ENCODE peak calls at places on chromosome 1, in five cellular contexts. H is ovary, F is AG09309, Z is iris pigment epithelial cell, V is nucleus accumbens. G is an unnamed sample.

GRCh38 chr1:39105061-39105840 is 79.1 kb downstream of the NDUFS5 start:
- DNase-seq in H (peak; percentile 76), F (no peak), Z (peak; percentile 72), V (no peak), G (no peak)

GRCh38 chr1:205963352-205963751 is 20.1 kb upstream of the SLC26A9 start:
- DNase-seq in H (no peak), F (peak; percentile 62), Z (peak; percentile 88), V (no peak), G (no peak)

GRCh38 chr1:200674838-200675587 is 5.3 kb upstream of the DDX59 start:
- DNase-seq in H (no peak), F (no peak), Z (no peak), V (no peak), G (no peak)

GRCh38 chr1:103959565-103959964 is 209.9 kb downstream of the AMY1C start:
- DNase-seq in H (no peak), F (no peak), Z (no peak), V (no peak), G (no peak)

GRCh38 chr1:53729536-53730485 is 9.2 kb downstream of the GLIS1 start:
- DNase-seq in H (no peak), F (no peak), Z (peak; percentile 58), V (no peak), G (no peak)

GRCh38 chr1:168135116-168135981 is 1.4 kb downstream of the GPR161 start:
- DNase-seq in H (no peak), F (no peak), Z (peak; percentile 40), V (no peak), G (no peak)

GRCh38 chr1:97920832-97921571 is at the start of gene DPYD:
- DNase-seq in H (peak; percentile 78), F (peak; percentile 51), Z (peak; percentile 91), V (peak; percentile 50), G (peak; percentile 91)

GRCh38 chr1:218665216-218665615 is 320.1 kb downstream of the TGFB2 start:
- DNase-seq in H (peak; percentile 41), F (peak; percentile 43), Z (peak; percentile 91), V (no peak), G (peak; percentile 63)

GRCh38 chr1:215156232-215156631 is 73.7 kb downstream of the KCNK2 start:
- DNase-seq in H (no peak), F (no peak), Z (peak; percentile 55), V (no peak), G (no peak)

GRCh38 chr1:182035097-182035770 is 26.3 kb downstream of the ZNF648 start:
- DNase-seq in H (no peak), F (no peak), Z (no peak), V (no peak), G (no peak)

GRCh38 chr1:30706528-30706927 is 16.9 kb downstream of the MATN1 start:
- DNase-seq in H (no peak), F (no peak), Z (peak; percentile 39), V (no peak), G (no peak)

GRCh38 chr1:22699629-22700028 is 11.0 kb upstream of the EPHB2 start:
- DNase-seq in H (no peak), F (no peak), Z (no peak), V (no peak), G (no peak)

GRCh38 chr1:115714572-115715141 is 53.9 kb downstream of the CASQ2 start:
- DNase-seq in H (no peak), F (no peak), Z (no peak), V (no peak), G (no peak)

GRCh38 chr1:245155186-245156040 is 628 bp downstream of the KIF26B start:
- DNase-seq in H (no peak), F (no peak), Z (peak; percentile 34), V (no peak), G (no peak)

GRCh38 chr1:244839656-244840055 is 4.2 kb downstream of the COX20 start:
- DNase-seq in H (no peak), F (no peak), Z (no peak), V (no peak), G (no peak)

GRCh38 chr1:89608627-89609338 is 24.1 kb upstream of the LRRC8C start:
- DNase-seq in H (no peak), F (no peak), Z (no peak), V (no peak), G (no peak)

G was measured in pons.